ENCODE peak calls at places on chromosomes 4 and X, in five cellular contexts. V is gastrocnemius medialis; B is sigmoid colon; F is WERI-Rb-1; P is CD8-positive, alpha-beta T cell. Q is an unnamed sample.

GRCh38 chr4:183185018-183185417 is 86.0 kb downstream of the WWC2 start:
- DNase-seq in V (no peak), P (no peak), B (no peak), F (no peak), Q (no peak)

GRCh38 chrX:23737413-23737812 is 5.7 kb downstream of the ACOT9 start:
- DNase-seq in F (no peak), V (no peak), B (no peak), P (no peak), Q (no peak)

GRCh38 chr4:40180356-40180755 is 16.5 kb upstream of the RHOH start:
- DNase-seq in V (no peak), P (no peak), F (no peak), B (no peak), Q (no peak)

GRCh38 chr4:126800723-126801191 is 832.0 kb upstream of the INTU start:
- DNase-seq in V (no peak), F (no peak), B (no peak), P (no peak), Q (no peak)

GRCh38 chr4:168551211-168551610 is 54.4 kb downstream of the PALLD start:
- DNase-seq in P (no peak), B (no peak), F (no peak), V (no peak), Q (no peak)

GRCh38 chrX:22116585-22117546 is 84.7 kb downstream of the PHEX start:
- DNase-seq in V (no peak), F (no peak), B (no peak), P (no peak), Q (no peak)

GRCh38 chr4:24471623-24472510 is 112.5 kb downstream of the DHX15 start:
- DNase-seq in B (peak; percentile 71), P (no peak), F (peak; percentile 18), V (no peak), Q (peak; percentile 9)

GRCh38 chr4:182555997-182556418 is 312.8 kb downstream of the TENM3 start:
- DNase-seq in B (no peak), F (no peak), V (no peak), P (no peak), Q (no peak)

GRCh38 chrX:70360366-70360765 is 62.7 kb upstream of the GDPD2 start:
- DNase-seq in V (no peak), B (no peak), F (no peak), P (no peak), Q (no peak)

GRCh38 chr4:147117400-147117799 is 171.7 kb upstream of the TTC29 start:
- DNase-seq in F (peak; percentile 48), V (no peak), P (no peak), B (no peak), Q (no peak)

GRCh38 chrX:106950381-106950780 is 30.2 kb downstream of the CLDN2 start:
- DNase-seq in F (no peak), V (no peak), B (no peak), P (no peak), Q (no peak)

GRCh38 chrX:131704136-131704695 is 160.3 kb downstream of the OR13H1 start:
- DNase-seq in V (no peak), F (peak; percentile 94), P (no peak), B (peak; percentile 96), Q (no peak)

GRCh38 chr4:135249006-135249405 is 1047.4 kb upstream of the PABPC4L start:
- DNase-seq in P (no peak), B (no peak), F (peak; percentile 75), V (no peak), Q (no peak)

GRCh38 chr4:113169368-113169767 is 119.9 kb downstream of the ANK2 start:
- DNase-seq in B (no peak), V (peak; percentile 18), P (no peak), F (no peak), Q (no peak)

GRCh38 chrX:33205321-33205720 is 6.0 kb downstream of the DMD start:
- DNase-seq in F (no peak), B (no peak), P (no peak), V (no peak), Q (no peak)

GRCh38 chrX:16869393-16870094 is 618 bp downstream of the RBBP7 start:
- DNase-seq in F (peak; percentile 55), B (peak; percentile 67), P (peak; percentile 52), V (peak; percentile 18), Q (no peak)

GRCh38 chr4:75698162-75698962 is 25.2 kb upstream of the G3BP2 start:
- DNase-seq in B (no peak), F (no peak), V (no peak), P (peak; percentile 38), Q (no peak)

GRCh38 chrX:39883664-39884063 is 214.1 kb downstream of the BCOR start:
- DNase-seq in P (no peak), B (no peak), F (no peak), V (no peak), Q (no peak)

GRCh38 chr4:67751260-67751659 is 2.9 kb downstream of the GNRHR start:
- DNase-seq in V (no peak), B (no peak), F (no peak), P (no peak), Q (no peak)

GRCh38 chr4:156193800-156194199 is 240.1 kb upstream of the CTSO start:
- DNase-seq in B (peak; percentile 79), P (no peak), V (no peak), F (no peak), Q (no peak)

GRCh38 chr4:183747931-183748664 is 89.0 kb downstream of the TRAPPC11 start:
- DNase-seq in F (no peak), P (no peak), V (peak; percentile 72), B (no peak), Q (no peak)

GRCh38 chr4:109155682-109156243 is 146.7 kb downstream of the COL25A1 start:
- DNase-seq in V (no peak), P (no peak), F (no peak), B (no peak), Q (no peak)

GRCh38 chr4:159227984-159228383 is 125.1 kb downstream of the RAPGEF2 start:
- DNase-seq in P (no peak), V (peak; percentile 65), F (no peak), B (peak; percentile 81), Q (peak; percentile 48)

GRCh38 chr4:183443609-183444148 is 757 bp upstream of the CDKN2AIP start:
- DNase-seq in B (peak; percentile 81), P (peak; percentile 57), V (peak; percentile 66), F (peak; percentile 82), Q (no peak)

GRCh38 chr4:25827897-25828296 is 34.9 kb downstream of the SEL1L3 start:
- DNase-seq in F (peak; percentile 78), B (no peak), P (no peak), V (no peak), Q (no peak)

GRCh38 chr4:55398461-55398860 is 2.7 kb downstream of the TMEM165 start:
- DNase-seq in F (no peak), P (no peak), V (no peak), B (no peak), Q (no peak)

GRCh38 chr4:55396305-55397023 is 707 bp downstream of the TMEM165 start:
- DNase-seq in P (peak; percentile 20), F (peak; percentile 35), V (peak; percentile 31), B (peak; percentile 78), Q (peak; percentile 20)

GRCh38 chr4:55395529-55396304 is at the start of gene TMEM165:
- DNase-seq in V (peak; percentile 88), B (peak; percentile 96), P (peak; percentile 86), F (peak; percentile 94), Q (peak; percentile 79)

GRCh38 chr4:55397521-55398321 is 2.0 kb downstream of the TMEM165 start:
- DNase-seq in P (no peak), B (no peak), V (no peak), F (no peak), Q (no peak)

GRCh38 chr4:55397024-55397520 is 1.3 kb downstream of the TMEM165 start:
- DNase-seq in B (peak; percentile 72), F (no peak), P (no peak), V (no peak), Q (no peak)
- H3K27ac ChIP-seq in B (peak overlapping the region; percentile 100), F (no peak overlapping the region), P (no peak overlapping the region), V (peak overlapping the region; percentile 83), Q (peak overlapping the region; percentile 100)

GRCh38 chr4:86498560-86499166 is 95.5 kb upstream of the PTPN13 start:
- DNase-seq in V (no peak), P (no peak), B (no peak), F (peak; percentile 30), Q (peak; percentile 28)
- TF ChIP-seq CTCF in V (peak; percentile 50), P (peak; percentile 82), B (peak; percentile 76), F (peak; percentile 63), Q (peak; percentile 69)

GRCh38 chrX:110004210-110004609 is 1.3 kb downstream of the TMEM164 start:
- DNase-seq in P (no peak), V (peak; percentile 75), B (no peak), F (no peak), Q (no peak)

GRCh38 chrX:110004970-110005369 is 2.1 kb downstream of the TMEM164 start:
- DNase-seq in F (no peak), B (no peak), P (no peak), V (no peak), Q (no peak)

GRCh38 chrX:110001702-110002299 is 1.1 kb upstream of the TMEM164 start:
- DNase-seq in F (peak; percentile 25), P (no peak), V (no peak), B (no peak), Q (no peak)

GRCh38 chrX:110002300-110003166 is at the start of gene TMEM164:
- DNase-seq in F (peak; percentile 90), V (peak; percentile 78), P (peak; percentile 79), B (peak; percentile 91), Q (peak; percentile 67)

GRCh38 chrX:110003167-110004156 is 548 bp downstream of the TMEM164 start:
- DNase-seq in F (no peak), B (peak; percentile 65), V (peak; percentile 32), P (peak; percentile 19), Q (no peak)
- H3K27ac ChIP-seq in F (peak overlapping the region; percentile 93), B (peak overlapping the region; percentile 89), V (peak overlapping the region; percentile 88), P (no peak overlapping the region), Q (peak overlapping the region; percentile 95)

GRCh38 chr4:186727149-186727976 is 3.7 kb upstream of the FAT1 start:
- DNase-seq in F (no peak), V (no peak), B (no peak), P (no peak), Q (no peak)

GRCh38 chr4:186727977-186728519 is 4.4 kb upstream of the FAT1 start:
- DNase-seq in F (no peak), B (no peak), P (no peak), V (no peak), Q (no peak)

GRCh38 chr4:186726150-186726439 is 2.4 kb upstream of the FAT1 start:
- DNase-seq in F (no peak), V (no peak), B (no peak), P (no peak), Q (no peak)

GRCh38 chr4:186725422-186726149 is 1.9 kb upstream of the FAT1 start:
- DNase-seq in F (no peak), P (no peak), V (peak; percentile 36), B (peak; percentile 90), Q (peak; percentile 72)

GRCh38 chr4:186726440-186727148 is 2.9 kb upstream of the FAT1 start:
- DNase-seq in P (no peak), V (no peak), F (no peak), B (peak; percentile 87), Q (peak; percentile 53)
- TF ChIP-seq CTCF in P (no peak), V (no peak), F (no peak), B (no peak), Q (no peak)

Q was measured in tibial nerve.